ENCODE peak calls at places on chromosomes 16 and 17, in six cellular contexts. U, H, L, E, J and O are unnamed samples.

GRCh38 chr17:77375108-77375507 is 234.3 kb downstream of the SEC14L1 start:
- DNase-seq in U (no peak), H (no peak), L (no peak), E (no peak), J (no peak), O (no peak)

GRCh38 chr17:80559688-80560290 is 15.2 kb downstream of the RPTOR start:
- DNase-seq in U (no peak), H (no peak), L (no peak), E (no peak), J (no peak), O (no peak)

GRCh38 chr16:51167170-51167710 is 16.2 kb upstream of the SALL1 start:
- DNase-seq in U (no peak), H (no peak), L (no peak), E (no peak), J (no peak), O (no peak)

GRCh38 chr17:1724869-1725641 is 551 bp downstream of the WDR81 start:
- DNase-seq in U (no peak), H (no peak), L (peak), E (no peak), J (peak), O (peak)

GRCh38 chr16:12805091-12805490 is 1.4 kb upstream of the CPPED1 start:
- DNase-seq in U (no peak), H (no peak), L (no peak), E (no peak), J (no peak), O (no peak)

GRCh38 chr16:78303946-78304345 is 204.5 kb downstream of the WWOX start:
- DNase-seq in U (no peak), H (no peak), L (no peak), E (no peak), J (no peak), O (no peak)

GRCh38 chr17:79752175-79752574 is 21.4 kb downstream of the ENPP7 start:
- DNase-seq in U (no peak), H (no peak), L (no peak), E (no peak), J (no peak), O (no peak)

GRCh38 chr16:4257646-4258556 is 14.9 kb downstream of the TFAP4 start:
- DNase-seq in U (no peak), H (no peak), L (no peak), E (peak), J (no peak), O (no peak)

GRCh38 chr16:391885-392335 is 5.1 kb upstream of the NME4 start:
- DNase-seq in U (peak), H (peak), L (peak), E (peak), J (peak), O (peak)

GRCh38 chr16:58409316-58409973 is 17.2 kb downstream of the GINS3 start:
- DNase-seq in U (no peak), H (no peak), L (no peak), E (no peak), J (no peak), O (no peak)

GRCh38 chr17:49278076-49278475 is 47.5 kb upstream of the PHOSPHO1 start:
- DNase-seq in U (no peak), H (no peak), L (peak), E (peak), J (no peak), O (no peak)

GRCh38 chr16:68354816-68355215 is 44.0 kb downstream of the PRMT7 start:
- DNase-seq in U (no peak), H (no peak), L (no peak), E (no peak), J (no peak), O (no peak)

GRCh38 chr16:57639172-57639571 is 10.7 kb downstream of the ADGRG1 start:
- DNase-seq in U (peak), H (no peak), L (peak), E (no peak), J (peak), O (peak)

GRCh38 chr16:69443809-69444611 is 19.6 kb downstream of the CYB5B start:
- DNase-seq in U (no peak), H (no peak), L (no peak), E (peak), J (no peak), O (no peak)

GRCh38 chr16:83577201-83577600 is 230.6 kb upstream of the HSBP1 start:
- DNase-seq in U (no peak), H (no peak), L (no peak), E (no peak), J (no peak), O (no peak)

GRCh38 chr17:42191209-42191608 is 3.1 kb downstream of the GHDC start:
- DNase-seq in U (no peak), H (no peak), L (no peak), E (no peak), J (no peak), O (no peak)

GRCh38 chr16:85019659-85020245 is 7.8 kb upstream of the KIAA0513 start:
- DNase-seq in U (no peak), H (no peak), L (no peak), E (peak), J (no peak), O (no peak)

GRCh38 chr16:75580-76501 is 2.2 kb upstream of the MPG start:
- DNase-seq in U (no peak), H (no peak), L (peak), E (peak), J (peak), O (peak)

GRCh38 chr16:85554114-85554790 is 58.9 kb upstream of the GSE1 start:
- DNase-seq in U (peak), H (no peak), L (no peak), E (peak), J (no peak), O (no peak)

GRCh38 chr17:596287-596686 is 118.4 kb downstream of the VPS53 start:
- DNase-seq in U (no peak), H (no peak), L (no peak), E (peak), J (no peak), O (no peak)

GRCh38 chr17:33328129-33328528 is 35.0 kb upstream of the ASIC2 start:
- DNase-seq in U (peak), H (no peak), L (peak), E (no peak), J (peak), O (peak)

GRCh38 chr17:77506371-77506991 is 365.7 kb downstream of the SEC14L1 start:
- DNase-seq in U (no peak), H (no peak), L (no peak), E (peak), J (no peak), O (peak)

GRCh38 chr16:58651965-58652348 is 22.3 kb upstream of the CNOT1 start:
- DNase-seq in U (no peak), H (no peak), L (no peak), E (no peak), J (no peak), O (no peak)

GRCh38 chr16:10754941-10755340 is 11.3 kb downstream of the NUBP1 start:
- DNase-seq in U (no peak), H (no peak), L (no peak), E (no peak), J (no peak), O (no peak)

GRCh38 chr16:14092579-14092978 is 21.5 kb downstream of the MRTFB start:
- DNase-seq in U (no peak), H (no peak), L (no peak), E (no peak), J (no peak), O (no peak)

GRCh38 chr17:5209396-5209795 is 17.7 kb upstream of the ZNF594 start:
- DNase-seq in U (no peak), H (no peak), L (no peak), E (no peak), J (no peak), O (no peak)

GRCh38 chr17:35052240-35052608 is 11.3 kb downstream of the RFFL start:
- DNase-seq in U (no peak), H (no peak), L (no peak), E (no peak), J (no peak), O (no peak)

GRCh38 chr17:70881093-70881492 is 711.8 kb downstream of the KCNJ2 start:
- DNase-seq in U (no peak), H (no peak), L (no peak), E (no peak), J (no peak), O (no peak)

GRCh38 chr16:14501331-14502255 is 128.5 kb downstream of the PARN start:
- DNase-seq in U (peak), H (no peak), L (peak), E (peak), J (no peak), O (peak)

GRCh38 chr16:49470550-49470949 is 96.9 kb downstream of the C16orf78 start:
- DNase-seq in U (no peak), H (no peak), L (no peak), E (peak), J (no peak), O (no peak)

GRCh38 chr17:3773511-3773910 is 27.5 kb downstream of the ITGAE start:
- DNase-seq in U (no peak), H (no peak), L (no peak), E (no peak), J (no peak), O (no peak)

GRCh38 chr17:48472485-48473281 is 42.7 kb upstream of the SKAP1 start:
- DNase-seq in U (peak), H (no peak), L (no peak), E (no peak), J (no peak), O (no peak)

GRCh38 chr17:70405492-70406220 is 236.3 kb downstream of the KCNJ2 start:
- DNase-seq in U (no peak), H (no peak), L (no peak), E (no peak), J (no peak), O (no peak)

GRCh38 chr17:16961792-16962191 is 10.1 kb downstream of the TNFRSF13B start:
- DNase-seq in U (no peak), H (no peak), L (no peak), E (no peak), J (no peak), O (no peak)

GRCh38 chr16:57133101-57133500 is 40.7 kb downstream of the CPNE2 start:
- DNase-seq in U (no peak), H (no peak), L (no peak), E (no peak), J (no peak), O (no peak)

GRCh38 chr16:25040543-25040942 is 25.4 kb upstream of the ARHGAP17 start:
- DNase-seq in U (no peak), H (no peak), L (no peak), E (no peak), J (no peak), O (no peak)

GRCh38 chr16:85284138-85284897 is 172.0 kb upstream of the CIBAR2 start:
- DNase-seq in U (no peak), H (no peak), L (no peak), E (no peak), J (peak), O (no peak)